ENCODE peak calls at places on chromosomes 7 and 10, in five cellular contexts. One of them, this sample, is unnamed.
A peak's percentile ranks its signal among the peaks of the same experiment; 100 is the strongest.

GRCh38 chr10:106224676-106225075 is 939.8 kb downstream of the SORCS1 start:
- DNase-seq in body of pancreas: no peak
- DNase-seq in cardiac muscle cell: no peak
- DNase-seq in SJSA1: no peak
- DNase-seq in endothelial cell of umbilical vein: no peak
- DNase-seq in this sample: no peak

GRCh38 chr7:43199333-43199732 is 86.9 kb downstream of the HECW1 start:
- DNase-seq in body of pancreas: no peak
- DNase-seq in cardiac muscle cell: no peak
- DNase-seq in SJSA1: peak; percentile 45
- DNase-seq in endothelial cell of umbilical vein: peak; percentile 28
- DNase-seq in this sample: no peak

GRCh38 chr10:20998036-20998435 is 100.9 kb upstream of the NEBL start:
- DNase-seq in body of pancreas: no peak
- DNase-seq in cardiac muscle cell: no peak
- DNase-seq in SJSA1: no peak
- DNase-seq in endothelial cell of umbilical vein: no peak
- DNase-seq in this sample: no peak

GRCh38 chr7:114343949-114344708 is 70.5 kb upstream of the FOXP2 start:
- DNase-seq in body of pancreas: no peak
- DNase-seq in cardiac muscle cell: no peak
- DNase-seq in SJSA1: no peak
- DNase-seq in endothelial cell of umbilical vein: no peak
- DNase-seq in this sample: no peak

GRCh38 chr10:99828464-99828863 is 46.0 kb downstream of the ABCC2 start:
- DNase-seq in body of pancreas: no peak
- DNase-seq in cardiac muscle cell: no peak
- DNase-seq in SJSA1: no peak
- DNase-seq in endothelial cell of umbilical vein: no peak
- DNase-seq in this sample: no peak

GRCh38 chr10:83555264-83555663 is 584.0 kb upstream of the GHITM start:
- DNase-seq in body of pancreas: no peak
- DNase-seq in cardiac muscle cell: no peak
- DNase-seq in SJSA1: no peak
- DNase-seq in endothelial cell of umbilical vein: no peak
- DNase-seq in this sample: no peak

GRCh38 chr10:99872367-99873162 is 90.1 kb downstream of the ABCC2 start:
- DNase-seq in body of pancreas: no peak
- DNase-seq in cardiac muscle cell: no peak
- DNase-seq in SJSA1: peak; percentile 37
- DNase-seq in endothelial cell of umbilical vein: peak; percentile 40
- DNase-seq in this sample: no peak

GRCh38 chr10:5563991-5564536 is 39.3 kb downstream of the CALML3 start:
- DNase-seq in body of pancreas: no peak
- DNase-seq in cardiac muscle cell: no peak
- DNase-seq in SJSA1: peak; percentile 50
- DNase-seq in endothelial cell of umbilical vein: no peak
- DNase-seq in this sample: no peak

GRCh38 chr10:72595436-72595835 is 30.4 kb downstream of the MICU1 start:
- DNase-seq in body of pancreas: no peak
- DNase-seq in cardiac muscle cell: no peak
- DNase-seq in SJSA1: no peak
- DNase-seq in endothelial cell of umbilical vein: peak; percentile 51
- DNase-seq in this sample: no peak

GRCh38 chr7:78279035-78279434 is 480.5 kb downstream of the PHTF2 start:
- DNase-seq in body of pancreas: no peak
- DNase-seq in cardiac muscle cell: no peak
- DNase-seq in SJSA1: peak; percentile 3
- DNase-seq in endothelial cell of umbilical vein: peak; percentile 81
- DNase-seq in this sample: no peak

GRCh38 chr7:50552139-50552538 is 13.1 kb downstream of the DDC start:
- DNase-seq in body of pancreas: peak; percentile 77
- DNase-seq in cardiac muscle cell: no peak
- DNase-seq in SJSA1: no peak
- DNase-seq in endothelial cell of umbilical vein: no peak
- DNase-seq in this sample: peak; percentile 15

GRCh38 chr7:43164757-43165156 is 52.3 kb downstream of the HECW1 start:
- DNase-seq in body of pancreas: peak; percentile 17
- DNase-seq in cardiac muscle cell: no peak
- DNase-seq in SJSA1: peak; percentile 64
- DNase-seq in endothelial cell of umbilical vein: peak; percentile 10
- DNase-seq in this sample: no peak

GRCh38 chr7:152663926-152664325 is 12.0 kb downstream of the XRCC2 start:
- DNase-seq in body of pancreas: no peak
- DNase-seq in cardiac muscle cell: no peak
- DNase-seq in SJSA1: no peak
- DNase-seq in endothelial cell of umbilical vein: peak; percentile 64
- DNase-seq in this sample: no peak

GRCh38 chr7:67907792-67908191 is 911.2 kb downstream of the TYW1 start:
- DNase-seq in body of pancreas: no peak
- DNase-seq in cardiac muscle cell: no peak
- DNase-seq in SJSA1: no peak
- DNase-seq in endothelial cell of umbilical vein: no peak
- DNase-seq in this sample: no peak

GRCh38 chr7:132939495-132939894 is 142.4 kb downstream of the CHCHD3 start:
- DNase-seq in body of pancreas: no peak
- DNase-seq in cardiac muscle cell: no peak
- DNase-seq in SJSA1: no peak
- DNase-seq in endothelial cell of umbilical vein: no peak
- DNase-seq in this sample: no peak

GRCh38 chr10:98316156-98316555 is 48.2 kb upstream of the LOXL4 start:
- DNase-seq in body of pancreas: no peak
- DNase-seq in cardiac muscle cell: no peak
- DNase-seq in SJSA1: no peak
- DNase-seq in endothelial cell of umbilical vein: no peak
- DNase-seq in this sample: no peak

GRCh38 chr7:108004220-108005142 is 1.5 kb upstream of the LAMB1 start:
- DNase-seq in body of pancreas: peak; percentile 73
- DNase-seq in cardiac muscle cell: peak; percentile 28
- DNase-seq in SJSA1: no peak
- DNase-seq in endothelial cell of umbilical vein: peak; percentile 72
- DNase-seq in this sample: peak; percentile 59

GRCh38 chr10:72370201-72370722 is 15.5 kb upstream of the DNAJB12 start:
- DNase-seq in body of pancreas: no peak
- DNase-seq in cardiac muscle cell: no peak
- DNase-seq in SJSA1: no peak
- DNase-seq in endothelial cell of umbilical vein: no peak
- DNase-seq in this sample: no peak

GRCh38 chr7:117715784-117716445 is 157.3 kb downstream of the CTTNBP2 start:
- DNase-seq in body of pancreas: peak; percentile 62
- DNase-seq in cardiac muscle cell: peak; percentile 68
- DNase-seq in SJSA1: peak; percentile 50
- DNase-seq in endothelial cell of umbilical vein: peak; percentile 64
- DNase-seq in this sample: peak; percentile 76

GRCh38 chr10:624605-625334 is 64.7 kb downstream of the DIP2C start:
- DNase-seq in body of pancreas: peak; percentile 69
- DNase-seq in cardiac muscle cell: peak; percentile 69
- DNase-seq in SJSA1: peak; percentile 88
- DNase-seq in endothelial cell of umbilical vein: no peak
- DNase-seq in this sample: peak; percentile 55

DNA sequence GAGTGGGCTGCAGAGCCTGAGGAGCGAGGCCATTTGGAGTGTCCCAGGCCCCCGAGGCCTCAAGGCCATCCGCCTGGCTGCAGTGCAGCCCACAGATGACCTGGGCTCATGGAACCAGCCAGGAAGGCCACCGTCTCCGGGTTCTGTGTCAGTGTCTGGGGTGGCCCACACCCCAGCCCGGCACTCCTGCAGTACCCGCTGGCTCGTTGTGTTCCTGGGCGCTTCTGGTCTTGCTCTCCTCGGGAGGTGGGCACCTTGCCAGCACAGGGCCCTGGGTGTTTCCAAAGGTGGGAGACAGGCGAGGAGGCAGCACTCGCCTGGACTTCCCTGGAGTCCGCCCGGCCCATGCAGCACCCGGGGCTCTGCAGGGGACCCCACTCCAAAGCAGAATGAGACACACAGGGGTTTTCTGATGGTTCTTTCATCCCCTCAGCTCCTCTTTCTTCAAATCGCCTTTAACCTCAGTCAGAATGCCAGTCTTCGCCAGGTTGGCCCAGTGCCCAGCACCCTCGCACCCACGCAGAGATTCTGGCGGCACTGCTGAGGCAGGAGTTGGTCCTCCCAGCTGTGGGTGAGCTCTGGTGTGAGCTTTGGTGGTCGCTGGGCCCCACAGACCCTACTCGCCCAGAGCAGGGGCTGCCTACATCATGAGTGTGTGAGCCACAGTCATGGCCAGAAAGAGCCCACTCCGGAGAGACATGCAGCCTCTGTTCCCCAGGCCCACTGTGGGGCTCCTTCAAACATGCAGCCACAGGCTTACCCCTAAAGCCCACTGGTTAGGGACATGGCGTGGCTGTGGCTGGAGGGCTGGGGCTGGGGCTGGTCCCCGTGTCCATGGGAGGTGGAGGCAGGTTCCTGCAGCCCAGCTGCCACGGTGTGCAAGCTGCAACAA is 155.7 kb downstream of the EBF3 start:
- DNase-seq in body of pancreas: no peak
- DNase-seq in cardiac muscle cell: no peak
- DNase-seq in SJSA1: no peak
- DNase-seq in endothelial cell of umbilical vein: no peak
- DNase-seq in this sample: no peak
- H3K9me3 ChIP-seq in body of pancreas: no peaks in the 10 kb centered on the region
- H3K9me3 ChIP-seq in cardiac muscle cell: no peaks in the 10 kb centered on the region
- H3K9me3 ChIP-seq in SJSA1: peaks cover 2% of the 10 kb centered on the region
- H3K9me3 ChIP-seq in endothelial cell of umbilical vein: peaks cover 4% of the 10 kb centered on the region
- H3K9me3 ChIP-seq in this sample: no peaks in the 10 kb centered on the region

GRCh38 chr7:131122394-131122793 is 205.3 kb upstream of the MKLN1 start:
- DNase-seq in body of pancreas: no peak
- DNase-seq in cardiac muscle cell: no peak
- DNase-seq in SJSA1: no peak
- DNase-seq in endothelial cell of umbilical vein: no peak
- DNase-seq in this sample: no peak
- H3K4me1 ChIP-seq in body of pancreas: no peaks in the 10 kb centered on the region
- H3K4me1 ChIP-seq in cardiac muscle cell: no peaks in the 10 kb centered on the region
- H3K4me1 ChIP-seq in SJSA1: no peaks in the 10 kb centered on the region
- H3K4me1 ChIP-seq in endothelial cell of umbilical vein: no peaks in the 10 kb centered on the region
- H3K4me1 ChIP-seq in this sample: no peaks in the 10 kb centered on the region

GRCh38 chr7:158865462-158865922 is 9.1 kb downstream of the DYNC2I1 start:
- DNase-seq in body of pancreas: no peak
- DNase-seq in cardiac muscle cell: no peak
- DNase-seq in SJSA1: no peak
- DNase-seq in endothelial cell of umbilical vein: peak; percentile 29
- DNase-seq in this sample: peak; percentile 65

GRCh38 chr7:158865977-158866376 is 9.6 kb downstream of the DYNC2I1 start:
- DNase-seq in body of pancreas: no peak
- DNase-seq in cardiac muscle cell: no peak
- DNase-seq in SJSA1: no peak
- DNase-seq in endothelial cell of umbilical vein: no peak
- DNase-seq in this sample: no peak

GRCh38 chr7:158863611-158864506 is 7.5 kb downstream of the DYNC2I1 start:
- DNase-seq in body of pancreas: peak; percentile 53
- DNase-seq in cardiac muscle cell: peak; percentile 58
- DNase-seq in SJSA1: peak; percentile 71
- DNase-seq in endothelial cell of umbilical vein: peak; percentile 41
- DNase-seq in this sample: peak; percentile 77

GRCh38 chr7:158864833-158865232 is 8.5 kb downstream of the DYNC2I1 start:
- DNase-seq in body of pancreas: no peak
- DNase-seq in cardiac muscle cell: no peak
- DNase-seq in SJSA1: no peak
- DNase-seq in endothelial cell of umbilical vein: no peak
- DNase-seq in this sample: no peak

GRCh38 chr7:158864507-158864820 is 8.1 kb downstream of the DYNC2I1 start:
- DNase-seq in body of pancreas: no peak
- DNase-seq in cardiac muscle cell: no peak
- DNase-seq in SJSA1: no peak
- DNase-seq in endothelial cell of umbilical vein: no peak
- DNase-seq in this sample: no peak
- H3K4me3 ChIP-seq in body of pancreas: no peak overlapping the region
- H3K4me3 ChIP-seq in cardiac muscle cell: no peak overlapping the region
- H3K4me3 ChIP-seq in SJSA1: peak overlapping the region; percentile 30
- H3K4me3 ChIP-seq in endothelial cell of umbilical vein: no peak overlapping the region
- H3K4me3 ChIP-seq in this sample: no peak overlapping the region

DNA sequence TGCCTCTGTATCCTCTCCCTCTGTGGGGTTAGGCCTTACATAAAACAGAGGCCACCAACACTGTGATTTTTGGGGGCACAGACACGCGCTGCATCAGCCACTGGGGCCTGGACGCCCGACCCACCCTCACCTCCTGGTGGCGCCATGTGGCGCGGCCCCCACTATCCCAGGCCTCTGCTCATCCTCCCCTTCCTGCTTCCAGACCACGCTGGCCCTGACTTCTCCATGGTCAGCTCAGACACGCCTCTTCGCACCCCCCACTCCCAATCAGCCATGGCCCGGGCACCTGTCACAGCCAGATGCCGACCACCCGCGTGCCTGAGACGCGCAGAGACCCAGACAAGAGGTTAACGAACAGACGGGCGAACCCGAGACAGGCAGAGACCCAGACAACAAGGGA is 263.9 kb downstream of the ELFN1 start:
- DNase-seq in body of pancreas: no peak
- DNase-seq in cardiac muscle cell: no peak
- DNase-seq in SJSA1: no peak
- DNase-seq in endothelial cell of umbilical vein: no peak
- DNase-seq in this sample: no peak
- H3K9me3 ChIP-seq in body of pancreas: no peaks in the 10 kb centered on the region
- H3K9me3 ChIP-seq in cardiac muscle cell: no peaks in the 10 kb centered on the region
- H3K9me3 ChIP-seq in SJSA1: no peaks in the 10 kb centered on the region
- H3K9me3 ChIP-seq in endothelial cell of umbilical vein: no peaks in the 10 kb centered on the region
- H3K9me3 ChIP-seq in this sample: no peaks in the 10 kb centered on the region

DNA sequence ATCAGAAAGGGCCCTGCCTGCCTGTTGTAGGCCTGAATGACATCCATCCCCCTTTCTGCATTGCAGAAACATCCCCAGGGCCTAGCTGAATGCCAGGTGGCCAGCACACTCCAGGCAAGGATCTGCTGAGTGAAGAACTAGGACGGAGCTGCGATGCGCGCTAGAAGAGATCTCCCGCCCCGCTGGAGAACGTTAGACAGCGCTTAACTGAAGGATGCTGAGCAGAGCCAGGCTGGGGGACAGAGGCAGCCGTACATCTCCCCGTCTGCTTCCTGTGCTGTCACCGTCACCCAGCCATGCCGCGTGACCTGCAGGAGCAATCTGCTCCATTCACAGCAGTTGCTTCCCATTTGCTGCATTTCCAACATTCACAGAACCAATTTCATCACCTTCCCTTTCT is 73.3 kb downstream of the FAM53B start:
- DNase-seq in body of pancreas: peak; percentile 49
- DNase-seq in cardiac muscle cell: no peak
- DNase-seq in SJSA1: no peak
- DNase-seq in endothelial cell of umbilical vein: no peak
- DNase-seq in this sample: no peak
- H3K4me1 ChIP-seq in body of pancreas: peaks cover 4% of the 10 kb centered on the region
- H3K4me1 ChIP-seq in cardiac muscle cell: peaks cover 36% of the 10 kb centered on the region
- H3K4me1 ChIP-seq in SJSA1: peaks cover 13% of the 10 kb centered on the region
- H3K4me1 ChIP-seq in endothelial cell of umbilical vein: peaks cover 7% of the 10 kb centered on the region
- H3K4me1 ChIP-seq in this sample: peaks cover 11% of the 10 kb centered on the region

This sample was measured in colonic mucosa.